ENCODE peak calls at places on chromosomes 16 and 17, in nine cellular contexts. One of them, this sample, is unnamed.
A peak's percentile ranks its signal among the peaks of the same experiment; 100 is the strongest.

GRCh38 chr16:47408491-47408890 is 52.4 kb downstream of the ITFG1 start:
- DNase-seq in germinal center: no peak
- DNase-seq in Ammon's horn: no peak
- DNase-seq in skeletal muscle cell: no peak
- DNase-seq in breast epithelium: no peak
- DNase-seq in Right ventricle myocardium superior: no peak
- DNase-seq in cardiac muscle cell: no peak
- DNase-seq in activated CD4-positive, CD25-positive, alpha-beta regulatory T cell: no peak
- DNase-seq in pons: no peak
- DNase-seq in this sample: no peak

GRCh38 chr17:7710341-7710740 is 5.3 kb downstream of the EFNB3 start:
- DNase-seq in germinal center: no peak
- DNase-seq in Ammon's horn: no peak
- DNase-seq in skeletal muscle cell: no peak
- DNase-seq in breast epithelium: no peak
- DNase-seq in Right ventricle myocardium superior: no peak
- DNase-seq in cardiac muscle cell: no peak
- DNase-seq in activated CD4-positive, CD25-positive, alpha-beta regulatory T cell: no peak
- DNase-seq in pons: no peak
- DNase-seq in this sample: no peak

GRCh38 chr17:48504953-48505352 is 25.9 kb downstream of the HOXB1 start:
- DNase-seq in germinal center: no peak
- DNase-seq in Ammon's horn: no peak
- DNase-seq in skeletal muscle cell: no peak
- DNase-seq in breast epithelium: no peak
- DNase-seq in Right ventricle myocardium superior: no peak
- DNase-seq in cardiac muscle cell: no peak
- DNase-seq in activated CD4-positive, CD25-positive, alpha-beta regulatory T cell: no peak
- DNase-seq in pons: no peak
- DNase-seq in this sample: no peak

GRCh38 chr17:57862410-57862989 is 12.7 kb upstream of the MRPS23 start:
- DNase-seq in germinal center: no peak
- DNase-seq in Ammon's horn: no peak
- DNase-seq in skeletal muscle cell: no peak
- DNase-seq in breast epithelium: no peak
- DNase-seq in Right ventricle myocardium superior: no peak
- DNase-seq in cardiac muscle cell: no peak
- DNase-seq in activated CD4-positive, CD25-positive, alpha-beta regulatory T cell: no peak
- DNase-seq in pons: no peak
- DNase-seq in this sample: no peak

GRCh38 chr17:40124279-40125141 is 2.7 kb downstream of the MSL1 start:
- DNase-seq in germinal center: no peak
- DNase-seq in Ammon's horn: peak; percentile 64
- DNase-seq in skeletal muscle cell: no peak
- DNase-seq in breast epithelium: no peak
- DNase-seq in Right ventricle myocardium superior: no peak
- DNase-seq in cardiac muscle cell: peak; percentile 35
- DNase-seq in activated CD4-positive, CD25-positive, alpha-beta regulatory T cell: no peak
- DNase-seq in pons: peak; percentile 52
- DNase-seq in this sample: no peak

GRCh38 chr16:25256821-25257503 is 683 bp downstream of the ZKSCAN2 start:
- DNase-seq in germinal center: peak; percentile 23
- DNase-seq in Ammon's horn: peak; percentile 8
- DNase-seq in skeletal muscle cell: no peak
- DNase-seq in breast epithelium: no peak
- DNase-seq in Right ventricle myocardium superior: no peak
- DNase-seq in cardiac muscle cell: peak; percentile 44
- DNase-seq in activated CD4-positive, CD25-positive, alpha-beta regulatory T cell: no peak
- DNase-seq in pons: peak; percentile 72
- DNase-seq in this sample: peak; percentile 40

GRCh38 chr17:38454528-38454927 is 26.3 kb downstream of the ARHGAP23 start:
- DNase-seq in germinal center: no peak
- DNase-seq in Ammon's horn: peak; percentile 96
- DNase-seq in skeletal muscle cell: no peak
- DNase-seq in breast epithelium: peak; percentile 93
- DNase-seq in Right ventricle myocardium superior: peak; percentile 92
- DNase-seq in cardiac muscle cell: no peak
- DNase-seq in activated CD4-positive, CD25-positive, alpha-beta regulatory T cell: no peak
- DNase-seq in pons: peak; percentile 96
- DNase-seq in this sample: no peak

GRCh38 chr16:75506107-75506506 is 10.9 kb upstream of the CHST6 start:
- DNase-seq in germinal center: no peak
- DNase-seq in Ammon's horn: no peak
- DNase-seq in skeletal muscle cell: no peak
- DNase-seq in breast epithelium: no peak
- DNase-seq in Right ventricle myocardium superior: no peak
- DNase-seq in cardiac muscle cell: no peak
- DNase-seq in activated CD4-positive, CD25-positive, alpha-beta regulatory T cell: no peak
- DNase-seq in pons: no peak
- DNase-seq in this sample: no peak

GRCh38 chr16:53022374-53022773 is 30.3 kb downstream of the CHD9NB start:
- DNase-seq in germinal center: no peak
- DNase-seq in Ammon's horn: peak; percentile 80
- DNase-seq in skeletal muscle cell: no peak
- DNase-seq in breast epithelium: no peak
- DNase-seq in Right ventricle myocardium superior: no peak
- DNase-seq in cardiac muscle cell: peak; percentile 76
- DNase-seq in activated CD4-positive, CD25-positive, alpha-beta regulatory T cell: no peak
- DNase-seq in pons: peak; percentile 56
- DNase-seq in this sample: peak; percentile 73

GRCh38 chr17:30594223-30594952 is 117.2 kb downstream of the GOSR1 start:
- DNase-seq in germinal center: no peak
- DNase-seq in Ammon's horn: no peak
- DNase-seq in skeletal muscle cell: no peak
- DNase-seq in breast epithelium: no peak
- DNase-seq in Right ventricle myocardium superior: no peak
- DNase-seq in cardiac muscle cell: no peak
- DNase-seq in activated CD4-positive, CD25-positive, alpha-beta regulatory T cell: no peak
- DNase-seq in pons: no peak
- DNase-seq in this sample: no peak

GRCh38 chr17:75542184-75542583 is 16.7 kb downstream of the LLGL2 start:
- DNase-seq in germinal center: no peak
- DNase-seq in Ammon's horn: no peak
- DNase-seq in skeletal muscle cell: no peak
- DNase-seq in breast epithelium: no peak
- DNase-seq in Right ventricle myocardium superior: no peak
- DNase-seq in cardiac muscle cell: no peak
- DNase-seq in activated CD4-positive, CD25-positive, alpha-beta regulatory T cell: no peak
- DNase-seq in pons: no peak
- DNase-seq in this sample: no peak

GRCh38 chr17:46789610-46790009 is 28.9 kb downstream of the WNT3 start:
- DNase-seq in germinal center: no peak
- DNase-seq in Ammon's horn: no peak
- DNase-seq in skeletal muscle cell: no peak
- DNase-seq in breast epithelium: no peak
- DNase-seq in Right ventricle myocardium superior: no peak
- DNase-seq in cardiac muscle cell: no peak
- DNase-seq in activated CD4-positive, CD25-positive, alpha-beta regulatory T cell: no peak
- DNase-seq in pons: no peak
- DNase-seq in this sample: no peak

GRCh38 chr16:50313596-50314483 is 47.5 kb downstream of the ADCY7 start:
- DNase-seq in germinal center: no peak
- DNase-seq in Ammon's horn: peak; percentile 78
- DNase-seq in skeletal muscle cell: no peak
- DNase-seq in breast epithelium: peak; percentile 30
- DNase-seq in Right ventricle myocardium superior: peak; percentile 88
- DNase-seq in cardiac muscle cell: no peak
- DNase-seq in activated CD4-positive, CD25-positive, alpha-beta regulatory T cell: no peak
- DNase-seq in pons: peak; percentile 46
- DNase-seq in this sample: peak; percentile 82

GRCh38 chr17:40490289-40490853 is 11.1 kb downstream of the TNS4 start:
- DNase-seq in germinal center: no peak
- DNase-seq in Ammon's horn: peak; percentile 89
- DNase-seq in skeletal muscle cell: no peak
- DNase-seq in breast epithelium: peak; percentile 82
- DNase-seq in Right ventricle myocardium superior: peak; percentile 63
- DNase-seq in cardiac muscle cell: peak; percentile 55
- DNase-seq in activated CD4-positive, CD25-positive, alpha-beta regulatory T cell: no peak
- DNase-seq in pons: peak; percentile 87
- DNase-seq in this sample: no peak

This sample was measured in Caco-2.